ENCODE peak calls at places on chromosomes 7 and 10, in five cellular contexts. One of them, this sample, is unnamed.

GRCh38 chr10:132460691-132461090 is 63.7 kb downstream of the PWWP2B start:
- DNase-seq in smooth muscle cell of the brain vasculature: no peak
- DNase-seq in A172: no peak
- DNase-seq in NCI-H1417: no peak
- DNase-seq in HS-27A: no peak
- DNase-seq in this sample: no peak

GRCh38 chr7:157490465-157490912 is 153.7 kb downstream of the DNAJB6 start:
- DNase-seq in NCI-H1417: no peak
- DNase-seq in smooth muscle cell of the brain vasculature: peak; percentile 13
- DNase-seq in A172: peak; percentile 96
- DNase-seq in HS-27A: peak; percentile 5
- DNase-seq in this sample: peak; percentile 71

GRCh38 chr10:88245974-88246511 is 337.1 kb downstream of the RNLS start:
- DNase-seq in A172: no peak
- DNase-seq in HS-27A: no peak
- DNase-seq in NCI-H1417: no peak
- DNase-seq in smooth muscle cell of the brain vasculature: no peak
- DNase-seq in this sample: no peak

GRCh38 chr7:130369831-130370230 is 10.5 kb upstream of the CPA1 start:
- DNase-seq in HS-27A: no peak
- DNase-seq in NCI-H1417: no peak
- DNase-seq in A172: no peak
- DNase-seq in smooth muscle cell of the brain vasculature: no peak
- DNase-seq in this sample: no peak

GRCh38 chr10:101020427-101020826 is 10.5 kb downstream of the PDZD7 start:
- DNase-seq in NCI-H1417: no peak
- DNase-seq in smooth muscle cell of the brain vasculature: no peak
- DNase-seq in A172: no peak
- DNase-seq in HS-27A: no peak
- DNase-seq in this sample: no peak

GRCh38 chr7:80530136-80530535 is 18.3 kb upstream of the GNAT3 start:
- DNase-seq in NCI-H1417: no peak
- DNase-seq in A172: no peak
- DNase-seq in smooth muscle cell of the brain vasculature: no peak
- DNase-seq in HS-27A: no peak
- DNase-seq in this sample: no peak

GRCh38 chr10:124882313-124882712 is 59.6 kb upstream of the ZRANB1 start:
- DNase-seq in smooth muscle cell of the brain vasculature: no peak
- DNase-seq in A172: no peak
- DNase-seq in NCI-H1417: no peak
- DNase-seq in HS-27A: no peak
- DNase-seq in this sample: no peak

GRCh38 chr10:5540886-5541285 is 16.1 kb downstream of the CALML3 start:
- DNase-seq in smooth muscle cell of the brain vasculature: no peak
- DNase-seq in NCI-H1417: no peak
- DNase-seq in HS-27A: no peak
- DNase-seq in A172: no peak
- DNase-seq in this sample: no peak

GRCh38 chr10:42932735-42933453 is 144.0 kb upstream of the RET start:
- DNase-seq in HS-27A: no peak
- DNase-seq in NCI-H1417: peak; percentile 62
- DNase-seq in A172: no peak
- DNase-seq in smooth muscle cell of the brain vasculature: no peak
- DNase-seq in this sample: peak; percentile 72

GRCh38 chr10:59323036-59323459 is 39.3 kb downstream of the FAM13C start:
- DNase-seq in NCI-H1417: peak; percentile 28
- DNase-seq in A172: no peak
- DNase-seq in HS-27A: no peak
- DNase-seq in smooth muscle cell of the brain vasculature: peak; percentile 20
- DNase-seq in this sample: no peak

GRCh38 chr7:30562909-30563308 is 31.8 kb upstream of the GARS1 start:
- DNase-seq in HS-27A: no peak
- DNase-seq in A172: no peak
- DNase-seq in smooth muscle cell of the brain vasculature: no peak
- DNase-seq in NCI-H1417: no peak
- DNase-seq in this sample: no peak

GRCh38 chr10:132746801-132747625 is 38.9 kb downstream of the NKX6-2 start:
- DNase-seq in NCI-H1417: no peak
- DNase-seq in HS-27A: no peak
- DNase-seq in A172: no peak
- DNase-seq in smooth muscle cell of the brain vasculature: no peak
- DNase-seq in this sample: no peak

GRCh38 chr10:6607187-6607586 is 27.1 kb upstream of the PRKCQ start:
- DNase-seq in smooth muscle cell of the brain vasculature: no peak
- DNase-seq in HS-27A: no peak
- DNase-seq in A172: no peak
- DNase-seq in NCI-H1417: no peak
- DNase-seq in this sample: peak; percentile 73

GRCh38 chr7:156578578-156578940 is 62.0 kb upstream of the RNF32 start:
- DNase-seq in NCI-H1417: no peak
- DNase-seq in HS-27A: no peak
- DNase-seq in A172: no peak
- DNase-seq in smooth muscle cell of the brain vasculature: no peak
- DNase-seq in this sample: no peak

GRCh38 chr10:79984851-79985250 is 35.9 kb upstream of the SFTPD start:
- DNase-seq in HS-27A: no peak
- DNase-seq in A172: no peak
- DNase-seq in smooth muscle cell of the brain vasculature: no peak
- DNase-seq in NCI-H1417: no peak
- DNase-seq in this sample: peak; percentile 88

This sample was measured in activated CD8-positive, alpha-beta T cell treated with anti-CD3 and anti-CD28 coated beads for 36 hours.